ENCODE peak calls at places on chromosomes 4 and X, in eight cellular contexts. L is cardiac fibroblast; Z is naive thymus-derived CD8-positive, alpha-beta T cell; F is fibroblast of pulmonary artery; V is activated T-cell treated with anti-CD3 and anti-CD28 coated beads, Interleukin-2, amount 50 U/mL, for 48 hours; Q is left cardiac atrium; E is AML-193; T is GM13976. G is an unnamed sample.
A peak's percentile ranks its signal among the peaks of the same experiment; 100 is the strongest.

GRCh38 chr4:149985981-149986380 is 92.3 kb upstream of the DCLK2 start:
- DNase-seq in Q (no peak), V (no peak), T (no peak), Z (no peak), E (no peak), L (no peak), F (no peak), G (no peak)

GRCh38 chr4:85688055-85688740 is 213.2 kb downstream of the ARHGAP24 start:
- DNase-seq in T (no peak), F (no peak), V (no peak), Z (no peak), L (no peak), Q (no peak), E (no peak), G (no peak)

GRCh38 chr4:147526272-147526654 is 45.4 kb downstream of the EDNRA start:
- DNase-seq in V (no peak), T (peak; percentile 10), Z (no peak), L (no peak), F (no peak), Q (peak; percentile 51), E (no peak), G (no peak)

GRCh38 chrX:111511477-111511876 is at the start of gene SERTM2:
- DNase-seq in L (peak; percentile 2), Z (no peak), Q (no peak), V (no peak), F (peak; percentile 28), T (no peak), E (peak; percentile 0), G (no peak)

GRCh38 chr4:69999420-69999819 is 3.7 kb downstream of the STATH start:
- DNase-seq in V (no peak), T (no peak), F (peak; percentile 19), Q (no peak), Z (no peak), L (peak; percentile 13), E (no peak), G (no peak)

GRCh38 chr4:27181672-27182071 is 321.0 kb downstream of the STIM2 start:
- DNase-seq in F (no peak), T (no peak), Q (no peak), L (no peak), E (no peak), Z (no peak), V (no peak), G (no peak)

GRCh38 chr4:65311120-65311519 is 359.2 kb downstream of the EPHA5 start:
- DNase-seq in L (no peak), Z (no peak), V (no peak), T (no peak), F (no peak), E (no peak), Q (no peak), G (no peak)

GRCh38 chrX:26651755-26652154 is 435.8 kb downstream of the MAGEB5 start:
- DNase-seq in Z (no peak), L (peak; percentile 6), E (no peak), Q (no peak), V (no peak), F (no peak), T (no peak), G (no peak)

GRCh38 chrX:102651242-102651967 is at the start of gene GPRASP1:
- DNase-seq in Q (peak; percentile 76), Z (peak; percentile 60), L (peak; percentile 15), F (peak; percentile 21), V (peak; percentile 38), E (no peak), T (peak; percentile 30), G (no peak)

GRCh38 chr4:87932718-87933136 is 42.8 kb upstream of the SPP1 start:
- DNase-seq in L (no peak), V (no peak), F (no peak), Q (no peak), Z (no peak), T (no peak), E (no peak), G (no peak)

GRCh38 chrX:29419774-29420553 is 795.4 kb upstream of the MAGEB2 start:
- DNase-seq in Z (no peak), F (peak; percentile 92), V (no peak), E (no peak), Q (no peak), T (no peak), L (peak; percentile 51), G (no peak)

GRCh38 chr4:169270810-169271691 is at the start of gene SH3RF1:
- DNase-seq in T (peak; percentile 86), Z (no peak), V (peak; percentile 50), E (peak; percentile 49), F (peak; percentile 87), Q (peak; percentile 91), L (peak; percentile 86), G (peak; percentile 70)

GRCh38 chrX:102837843-102838242 is 99.2 kb upstream of the RAB40AL start:
- DNase-seq in Z (no peak), F (no peak), T (no peak), V (no peak), E (no peak), L (no peak), Q (no peak), G (no peak)

GRCh38 chr4:53235547-53235946 is 130.3 kb downstream of the SCFD2 start:
- DNase-seq in Q (no peak), T (peak; percentile 36), Z (no peak), V (no peak), L (no peak), E (no peak), F (no peak), G (no peak)

GRCh38 chr4:75849459-75849858 is 52.8 kb downstream of the PPEF2 start:
- DNase-seq in L (peak; percentile 46), F (peak; percentile 30), Q (no peak), V (no peak), T (no peak), Z (no peak), E (no peak), G (peak; percentile 24)

GRCh38 chrX:79570524-79571240 is 203.5 kb upstream of the ITM2A start:
- DNase-seq in F (no peak), Q (no peak), Z (no peak), L (no peak), T (no peak), E (no peak), V (no peak), G (no peak)

GRCh38 chrX:75228854-75229253 is 45.0 kb upstream of the UPRT start:
- DNase-seq in E (no peak), V (no peak), Q (no peak), L (no peak), F (no peak), T (no peak), Z (no peak), G (no peak)

GRCh38 chr4:183124228-183124627 is 25.2 kb downstream of the WWC2 start:
- DNase-seq in Z (no peak), F (no peak), V (no peak), T (no peak), Q (no peak), E (no peak), L (no peak), G (no peak)

GRCh38 chrX:124736553-124737240 is 390.3 kb downstream of the SH2D1A start:
- DNase-seq in L (no peak), Z (peak; percentile 46), T (no peak), Q (no peak), E (no peak), V (peak; percentile 39), F (no peak), G (peak; percentile 69)

GRCh38 chr4:150662686-150663085 is 80.7 kb downstream of the MAB21L2 start:
- DNase-seq in F (no peak), Z (no peak), E (no peak), V (no peak), T (no peak), L (no peak), Q (no peak), G (no peak)

G was measured in DND-41.